ENCODE peak calls at places on chromosomes 4 and X, in seven cellular contexts. One of them, this sample, is unnamed. For H3K4me1, the result is how much of the 10 kb centered on the place peaks cover.

GRCh38 chrX:46788902-46789301 is 30.0 kb upstream of the SLC9A7 start:
- DNase-seq in small intestine: no peak
- DNase-seq in endodermal cell: peak
- DNase-seq in heart left ventricle: no peak
- DNase-seq in fibroblast of lung: peak
- DNase-seq in transverse colon: no peak
- DNase-seq in prostate gland: no peak
- DNase-seq in this sample: no peak

GRCh38 chr4:9781343-9782135 is at the start of gene DRD5:
- DNase-seq in small intestine: no peak
- DNase-seq in endodermal cell: peak
- DNase-seq in heart left ventricle: no peak
- DNase-seq in fibroblast of lung: no peak
- DNase-seq in transverse colon: no peak
- DNase-seq in prostate gland: no peak
- DNase-seq in this sample: no peak

GRCh38 chrX:12898073-12898472 is 8.3 kb upstream of the TLR8 start:
- DNase-seq in small intestine: no peak
- DNase-seq in endodermal cell: no peak
- DNase-seq in heart left ventricle: no peak
- DNase-seq in fibroblast of lung: no peak
- DNase-seq in transverse colon: no peak
- DNase-seq in prostate gland: no peak
- DNase-seq in this sample: no peak

GRCh38 chr4:185862340-185862739 is 50.3 kb upstream of the SORBS2 start:
- DNase-seq in small intestine: no peak
- DNase-seq in endodermal cell: no peak
- DNase-seq in heart left ventricle: no peak
- DNase-seq in fibroblast of lung: no peak
- DNase-seq in transverse colon: no peak
- DNase-seq in prostate gland: no peak
- DNase-seq in this sample: no peak

GRCh38 chr4:38857354-38858096 is 908 bp upstream of the TLR6 start:
- DNase-seq in small intestine: peak
- DNase-seq in endodermal cell: peak
- DNase-seq in heart left ventricle: no peak
- DNase-seq in fibroblast of lung: peak
- DNase-seq in transverse colon: peak
- DNase-seq in prostate gland: peak
- DNase-seq in this sample: no peak

GRCh38 chrX:78747471-78747870 is at the start of gene LPAR4:
- DNase-seq in small intestine: no peak
- DNase-seq in endodermal cell: peak
- DNase-seq in heart left ventricle: no peak
- DNase-seq in fibroblast of lung: peak
- DNase-seq in transverse colon: no peak
- DNase-seq in prostate gland: no peak
- DNase-seq in this sample: no peak

GRCh38 chr4:39621582-39621981 is 17.1 kb downstream of the SMIM14 start:
- DNase-seq in small intestine: peak
- DNase-seq in endodermal cell: peak
- DNase-seq in heart left ventricle: no peak
- DNase-seq in fibroblast of lung: peak
- DNase-seq in transverse colon: peak
- DNase-seq in prostate gland: no peak
- DNase-seq in this sample: peak

GRCh38 chr4:26859762-26860156 is 882 bp upstream of the STIM2 start:
- DNase-seq in small intestine: peak
- DNase-seq in endodermal cell: peak
- DNase-seq in heart left ventricle: no peak
- DNase-seq in fibroblast of lung: no peak
- DNase-seq in transverse colon: no peak
- DNase-seq in prostate gland: peak
- DNase-seq in this sample: no peak

GRCh38 chr4:86013623-86014022 is 346.2 kb downstream of the MAPK10 start:
- DNase-seq in small intestine: no peak
- DNase-seq in endodermal cell: no peak
- DNase-seq in heart left ventricle: no peak
- DNase-seq in fibroblast of lung: peak
- DNase-seq in transverse colon: no peak
- DNase-seq in prostate gland: no peak
- DNase-seq in this sample: no peak

GRCh38 chr4:106986486-106986885 is 49.6 kb downstream of the DKK2 start:
- DNase-seq in small intestine: no peak
- DNase-seq in endodermal cell: no peak
- DNase-seq in heart left ventricle: no peak
- DNase-seq in fibroblast of lung: peak
- DNase-seq in transverse colon: no peak
- DNase-seq in prostate gland: no peak
- DNase-seq in this sample: no peak

GRCh38 chr4:61200195-61200990 is at the start of gene ADGRL3:
- DNase-seq in small intestine: no peak
- DNase-seq in endodermal cell: peak
- DNase-seq in heart left ventricle: peak
- DNase-seq in fibroblast of lung: peak
- DNase-seq in transverse colon: no peak
- DNase-seq in prostate gland: no peak
- DNase-seq in this sample: no peak

GRCh38 chrX:153537526-153538295 is 20.3 kb downstream of the ATP2B3 start:
- DNase-seq in small intestine: no peak
- DNase-seq in endodermal cell: no peak
- DNase-seq in heart left ventricle: no peak
- DNase-seq in fibroblast of lung: no peak
- DNase-seq in transverse colon: no peak
- DNase-seq in prostate gland: no peak
- DNase-seq in this sample: peak

GRCh38 chrX:100413231-100413630 is 3.2 kb upstream of the PCDH19 start:
- DNase-seq in small intestine: peak
- DNase-seq in endodermal cell: peak
- DNase-seq in heart left ventricle: no peak
- DNase-seq in fibroblast of lung: peak
- DNase-seq in transverse colon: peak
- DNase-seq in prostate gland: peak
- DNase-seq in this sample: peak

GRCh38 chr4:79603681-79604080 is 195.7 kb upstream of the GK2 start:
- DNase-seq in small intestine: no peak
- DNase-seq in endodermal cell: no peak
- DNase-seq in heart left ventricle: no peak
- DNase-seq in fibroblast of lung: no peak
- DNase-seq in transverse colon: no peak
- DNase-seq in prostate gland: no peak
- DNase-seq in this sample: no peak

GRCh38 chr4:147526272-147526654 is 45.4 kb downstream of the EDNRA start:
- DNase-seq in small intestine: no peak
- DNase-seq in endodermal cell: peak
- DNase-seq in heart left ventricle: no peak
- DNase-seq in fibroblast of lung: no peak
- DNase-seq in transverse colon: no peak
- DNase-seq in prostate gland: no peak
- DNase-seq in this sample: no peak

GRCh38 chr4:48947731-48948130 is 38.3 kb upstream of the CWH43 start:
- DNase-seq in small intestine: no peak
- DNase-seq in endodermal cell: no peak
- DNase-seq in heart left ventricle: no peak
- DNase-seq in fibroblast of lung: no peak
- DNase-seq in transverse colon: no peak
- DNase-seq in prostate gland: no peak
- DNase-seq in this sample: no peak

GRCh38 chr4:48943387-48943786 is 36.8 kb upstream of the OCIAD2 start:
- DNase-seq in small intestine: peak
- DNase-seq in endodermal cell: peak
- DNase-seq in heart left ventricle: no peak
- DNase-seq in fibroblast of lung: no peak
- DNase-seq in transverse colon: no peak
- DNase-seq in prostate gland: no peak
- DNase-seq in this sample: no peak

GRCh38 chr4:48944252-48944651 is 37.7 kb upstream of the OCIAD2 start:
- DNase-seq in small intestine: peak
- DNase-seq in endodermal cell: no peak
- DNase-seq in heart left ventricle: no peak
- DNase-seq in fibroblast of lung: peak
- DNase-seq in transverse colon: peak
- DNase-seq in prostate gland: no peak
- DNase-seq in this sample: no peak

GRCh38 chr4:48944659-48945290 is 38.2 kb upstream of the OCIAD2 start:
- DNase-seq in small intestine: no peak
- DNase-seq in endodermal cell: peak
- DNase-seq in heart left ventricle: no peak
- DNase-seq in fibroblast of lung: no peak
- DNase-seq in transverse colon: peak
- DNase-seq in prostate gland: no peak
- DNase-seq in this sample: peak

DNA sequence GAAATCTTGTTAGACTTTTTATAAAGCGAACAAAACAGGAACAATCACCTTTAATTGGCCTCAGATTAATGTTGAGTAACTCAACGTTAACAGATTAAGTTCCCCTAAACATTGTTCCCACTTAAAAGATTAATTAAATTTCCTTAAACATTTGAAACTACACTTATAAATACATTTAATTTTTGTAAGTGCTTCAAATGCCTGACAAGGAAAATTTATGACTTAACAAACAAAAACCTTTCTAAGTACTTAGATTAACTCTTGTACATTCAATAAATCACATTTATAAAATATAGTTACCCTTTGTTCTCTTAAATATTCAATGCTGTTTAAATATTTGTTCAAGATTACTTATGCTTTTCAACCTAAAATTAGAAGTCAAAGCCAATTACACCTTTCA is 39.4 kb upstream of the OCIAD2 start:
- DNase-seq in small intestine: no peak
- DNase-seq in endodermal cell: no peak
- DNase-seq in heart left ventricle: no peak
- DNase-seq in fibroblast of lung: no peak
- DNase-seq in transverse colon: no peak
- DNase-seq in prostate gland: no peak
- DNase-seq in this sample: no peak
- H3K4me1 ChIP-seq in small intestine: under half
- H3K4me1 ChIP-seq in endodermal cell: under half
- H3K4me1 ChIP-seq in heart left ventricle: under half
- H3K4me1 ChIP-seq in fibroblast of lung: under half
- H3K4me1 ChIP-seq in transverse colon: under half
- H3K4me1 ChIP-seq in prostate gland: under half
- H3K4me1 ChIP-seq in this sample: under half

DNA sequence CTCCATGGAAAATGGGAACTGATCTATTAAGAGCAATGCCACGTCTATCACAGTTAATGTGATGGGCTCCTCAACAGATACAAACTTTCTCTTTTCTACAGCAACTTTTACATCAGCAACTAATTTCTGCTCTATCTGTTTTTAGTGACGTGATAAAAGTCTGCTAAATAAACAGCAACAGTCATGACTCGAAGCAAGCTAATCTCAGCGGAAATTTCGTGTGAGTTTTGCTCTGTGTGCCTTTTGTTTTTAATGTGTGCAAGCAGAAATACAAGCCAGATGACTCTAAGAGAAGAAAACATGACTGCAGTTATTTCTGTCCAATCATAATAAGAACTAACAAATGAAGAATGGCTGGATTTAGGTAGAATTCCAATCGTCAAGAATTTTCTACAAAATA is 214.4 kb downstream of the LDB2 start:
- DNase-seq in small intestine: no peak
- DNase-seq in endodermal cell: no peak
- DNase-seq in heart left ventricle: no peak
- DNase-seq in fibroblast of lung: peak
- DNase-seq in transverse colon: no peak
- DNase-seq in prostate gland: no peak
- DNase-seq in this sample: no peak
- H3K4me1 ChIP-seq in small intestine: under half
- H3K4me1 ChIP-seq in endodermal cell: under half
- H3K4me1 ChIP-seq in heart left ventricle: under half
- H3K4me1 ChIP-seq in fibroblast of lung: under half
- H3K4me1 ChIP-seq in transverse colon: under half
- H3K4me1 ChIP-seq in prostate gland: under half
- H3K4me1 ChIP-seq in this sample: under half

GRCh38 chr4:112560084-112560483 is 44.1 kb upstream of the NEUROG2 start:
- DNase-seq in small intestine: no peak
- DNase-seq in endodermal cell: no peak
- DNase-seq in heart left ventricle: no peak
- DNase-seq in fibroblast of lung: no peak
- DNase-seq in transverse colon: no peak
- DNase-seq in prostate gland: no peak
- DNase-seq in this sample: no peak

GRCh38 chr4:112564706-112565270 is 48.8 kb upstream of the NEUROG2 start:
- DNase-seq in small intestine: no peak
- DNase-seq in endodermal cell: no peak
- DNase-seq in heart left ventricle: no peak
- DNase-seq in fibroblast of lung: no peak
- DNase-seq in transverse colon: no peak
- DNase-seq in prostate gland: no peak
- DNase-seq in this sample: no peak

GRCh38 chr4:112559053-112559452 is 43.1 kb upstream of the NEUROG2 start:
- DNase-seq in small intestine: no peak
- DNase-seq in endodermal cell: no peak
- DNase-seq in heart left ventricle: no peak
- DNase-seq in fibroblast of lung: no peak
- DNase-seq in transverse colon: no peak
- DNase-seq in prostate gland: no peak
- DNase-seq in this sample: no peak

GRCh38 chr4:112563431-112564200 is 47.6 kb upstream of the NEUROG2 start:
- DNase-seq in small intestine: no peak
- DNase-seq in endodermal cell: no peak
- DNase-seq in heart left ventricle: no peak
- DNase-seq in fibroblast of lung: no peak
- DNase-seq in transverse colon: no peak
- DNase-seq in prostate gland: no peak
- DNase-seq in this sample: no peak

GRCh38 chr4:112562254-112562653 is 46.3 kb upstream of the NEUROG2 start:
- DNase-seq in small intestine: no peak
- DNase-seq in endodermal cell: no peak
- DNase-seq in heart left ventricle: no peak
- DNase-seq in fibroblast of lung: no peak
- DNase-seq in transverse colon: no peak
- DNase-seq in prostate gland: no peak
- DNase-seq in this sample: no peak
- H3K4me1 ChIP-seq in small intestine: under half
- H3K4me1 ChIP-seq in endodermal cell: under half
- H3K4me1 ChIP-seq in heart left ventricle: under half
- H3K4me1 ChIP-seq in fibroblast of lung: under half
- H3K4me1 ChIP-seq in transverse colon: under half
- H3K4me1 ChIP-seq in prostate gland: under half
- H3K4me1 ChIP-seq in this sample: under half

GRCh38 chr4:76623217-76624060 is 188.4 kb downstream of the SHROOM3 start:
- DNase-seq in small intestine: no peak
- DNase-seq in endodermal cell: no peak
- DNase-seq in heart left ventricle: no peak
- DNase-seq in fibroblast of lung: peak
- DNase-seq in transverse colon: no peak
- DNase-seq in prostate gland: peak
- DNase-seq in this sample: no peak

GRCh38 chr4:76625316-76625715 is 190.3 kb downstream of the SHROOM3 start:
- DNase-seq in small intestine: no peak
- DNase-seq in endodermal cell: no peak
- DNase-seq in heart left ventricle: no peak
- DNase-seq in fibroblast of lung: peak
- DNase-seq in transverse colon: no peak
- DNase-seq in prostate gland: no peak
- DNase-seq in this sample: no peak

GRCh38 chr4:76622126-76622525 is 187.1 kb downstream of the SHROOM3 start:
- DNase-seq in small intestine: no peak
- DNase-seq in endodermal cell: no peak
- DNase-seq in heart left ventricle: no peak
- DNase-seq in fibroblast of lung: peak
- DNase-seq in transverse colon: peak
- DNase-seq in prostate gland: peak
- DNase-seq in this sample: peak

GRCh38 chr4:76622717-76623116 is 187.7 kb downstream of the SHROOM3 start:
- DNase-seq in small intestine: no peak
- DNase-seq in endodermal cell: no peak
- DNase-seq in heart left ventricle: no peak
- DNase-seq in fibroblast of lung: no peak
- DNase-seq in transverse colon: no peak
- DNase-seq in prostate gland: no peak
- DNase-seq in this sample: no peak

GRCh38 chr4:76624271-76624681 is 189.2 kb downstream of the SHROOM3 start:
- DNase-seq in small intestine: no peak
- DNase-seq in endodermal cell: peak
- DNase-seq in heart left ventricle: no peak
- DNase-seq in fibroblast of lung: peak
- DNase-seq in transverse colon: no peak
- DNase-seq in prostate gland: no peak
- DNase-seq in this sample: peak
- H3K4me1 ChIP-seq in small intestine: under half
- H3K4me1 ChIP-seq in endodermal cell: under half
- H3K4me1 ChIP-seq in heart left ventricle: under half
- H3K4me1 ChIP-seq in fibroblast of lung: under half
- H3K4me1 ChIP-seq in transverse colon: under half
- H3K4me1 ChIP-seq in prostate gland: under half
- H3K4me1 ChIP-seq in this sample: half or more